ENCODE peak calls at places on chromosomes 7 and 10, in ten cellular contexts. O is Panc1; G is lung; X is left ventricle myocardium inferior; C is fibroblast of lung; H is brain microvascular endothelial cell; V is MM.1S; Y is GM23338; P is CD8-positive, alpha-beta T cell; F is LNCaP clone FGC. T is an unnamed sample.
A peak's percentile ranks its signal among the peaks of the same experiment; 100 is the strongest.

GRCh38 chr7:141695803-141696289 is 6.1 kb downstream of the DENND11 start:
- DNase-seq in O (peak; percentile 79), G (no peak), X (no peak), C (no peak), H (no peak), V (no peak), Y (no peak), P (no peak), F (peak; percentile 99), T (no peak)

GRCh38 chr10:64708920-64709681 is 1187.9 kb downstream of the REEP3 start:
- DNase-seq in O (no peak), G (no peak), X (no peak), C (no peak), H (no peak), V (no peak), Y (no peak), P (no peak), F (no peak), T (no peak)

GRCh38 chr10:10533417-10533816 is 484.3 kb upstream of the CELF2 start:
- DNase-seq in O (no peak), G (no peak), X (no peak), C (peak; percentile 2), H (no peak), V (no peak), Y (no peak), P (no peak), F (no peak), T (no peak)

GRCh38 chr10:112307631-112308502 is 24.7 kb downstream of the TECTB start:
- DNase-seq in O (no peak), G (peak; percentile 45), X (no peak), C (peak; percentile 14), H (peak; percentile 9), V (peak; percentile 32), Y (peak; percentile 89), P (peak; percentile 17), F (no peak), T (no peak)

GRCh38 chr7:27091125-27091524 is 4.7 kb downstream of the HOXA1 start:
- DNase-seq in O (no peak), G (no peak), X (no peak), C (no peak), H (no peak), V (no peak), Y (peak; percentile 34), P (no peak), F (no peak), T (no peak)

GRCh38 chr7:45088821-45089313 is at the start of gene NACAD:
- DNase-seq in O (no peak), G (no peak), X (peak; percentile 53), C (peak; percentile 28), H (no peak), V (no peak), Y (peak; percentile 53), P (no peak), F (no peak), T (no peak)

GRCh38 chr7:34269084-34269483 is 363.7 kb downstream of the BMPER start:
- DNase-seq in O (no peak), G (no peak), X (no peak), C (no peak), H (no peak), V (no peak), Y (peak; percentile 39), P (no peak), F (no peak), T (no peak)

GRCh38 chr7:81232084-81232799 is 313.4 kb upstream of the SEMA3C start:
- DNase-seq in O (no peak), G (no peak), X (peak; percentile 37), C (no peak), H (no peak), V (no peak), Y (no peak), P (no peak), F (no peak), T (no peak)

GRCh38 chr7:148884299-148885022 is 370 bp upstream of the EZH2 start:
- DNase-seq in O (peak; percentile 33), G (peak; percentile 90), X (peak; percentile 93), C (peak; percentile 84), H (peak; percentile 77), V (peak; percentile 98), Y (peak; percentile 89), P (peak; percentile 90), F (peak; percentile 48), T (peak; percentile 73)

GRCh38 chr10:97407211-97407951 is 6.2 kb upstream of the RRP12 start:
- DNase-seq in O (peak; percentile 84), G (peak; percentile 58), X (no peak), C (peak; percentile 68), H (peak; percentile 68), V (peak; percentile 87), Y (peak; percentile 90), P (peak; percentile 71), F (peak; percentile 41), T (no peak)

GRCh38 chr10:48608926-48609325 is 4.1 kb upstream of the ARHGAP22 start:
- DNase-seq in O (no peak), G (peak; percentile 13), X (no peak), C (no peak), H (no peak), V (no peak), Y (no peak), P (no peak), F (no peak), T (no peak)
- H3K4me3 ChIP-seq in O (no peak overlapping the region), G (no peak overlapping the region), X (no peak overlapping the region), C (no peak overlapping the region), H (no peak overlapping the region), V (no peak overlapping the region), Y (no peak overlapping the region), P (no peak overlapping the region), F (no peak overlapping the region), T (no peak overlapping the region)

DNA sequence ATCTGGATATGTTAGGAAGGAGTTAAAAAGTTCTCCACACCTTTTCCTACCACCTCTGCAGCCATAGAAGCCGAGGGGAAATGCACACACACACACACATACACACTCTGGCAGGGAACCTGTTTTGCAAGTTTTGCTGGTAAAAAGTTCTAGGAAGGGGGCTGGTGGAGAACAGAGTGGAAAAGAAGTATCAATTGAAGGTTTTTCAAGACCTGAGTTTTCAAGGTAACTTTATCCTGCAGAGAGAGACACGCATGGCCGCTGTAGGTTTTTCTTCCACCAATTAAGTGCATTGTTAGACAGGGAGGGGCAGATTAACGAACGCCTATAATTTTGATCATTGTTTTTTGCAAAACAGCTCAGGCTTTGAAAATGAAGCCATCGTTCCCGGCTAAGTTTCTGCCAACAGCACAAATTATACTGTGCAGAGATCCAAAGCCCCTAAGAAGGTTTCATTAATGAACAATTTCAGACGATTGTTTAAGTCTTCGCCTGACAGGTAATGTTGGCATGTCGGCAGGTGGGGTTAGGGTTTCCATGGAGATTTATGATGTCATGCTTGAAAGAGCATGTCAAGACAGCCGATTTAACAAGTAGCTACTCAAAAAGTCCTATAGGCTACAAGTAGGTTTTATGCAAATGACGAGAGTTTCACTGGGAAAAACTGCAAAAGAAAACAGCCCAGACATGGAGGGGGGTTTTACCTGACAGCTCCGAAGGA is 29.7 kb downstream of the KIAA1217 start:
- DNase-seq in O (no peak), G (peak; percentile 42), X (no peak), C (no peak), H (no peak), V (no peak), Y (peak; percentile 62), P (no peak), F (peak; percentile 81), T (no peak)
- H3K4me3 ChIP-seq in O (no peak overlapping the region), G (no peak overlapping the region), X (no peak overlapping the region), C (no peak overlapping the region), H (no peak overlapping the region), V (no peak overlapping the region), Y (peak overlapping the region; percentile 27), P (no peak overlapping the region), F (peak overlapping the region; percentile 48), T (no peak overlapping the region)

GRCh38 chr10:125158528-125159485 is 1.6 kb downstream of the CTBP2 start:
- DNase-seq in O (no peak), G (peak; percentile 52), X (peak; percentile 71), C (peak; percentile 56), H (no peak), V (no peak), Y (no peak), P (no peak), F (no peak), T (no peak)
- H3K4me3 ChIP-seq in O (peak overlapping the region; percentile 83), G (peak overlapping the region; percentile 96), X (peak overlapping the region; percentile 93), C (peak overlapping the region; percentile 74), H (peak overlapping the region; percentile 72), V (no peak overlapping the region), Y (peak overlapping the region; percentile 90), P (no peak overlapping the region), F (peak overlapping the region; percentile 68), T (peak overlapping the region; percentile 62)

GRCh38 chr10:102230861-102231356 is 4.8 kb downstream of the ELOVL3 start:
- DNase-seq in O (no peak), G (no peak), X (peak; percentile 22), C (no peak), H (no peak), V (peak; percentile 32), Y (peak; percentile 87), P (peak; percentile 49), F (no peak), T (no peak)
- H3K4me3 ChIP-seq in O (peak overlapping the region; percentile 49), G (peak overlapping the region; percentile 15), X (peak overlapping the region; percentile 66), C (peak overlapping the region; percentile 46), H (peak overlapping the region; percentile 47), V (peak overlapping the region; percentile 45), Y (peak overlapping the region; percentile 72), P (peak overlapping the region; percentile 51), F (no peak overlapping the region), T (peak overlapping the region; percentile 35)

GRCh38 chr7:101942603-101943210 is 125.3 kb downstream of the CUX1 start:
- DNase-seq in O (no peak), G (no peak), X (no peak), C (no peak), H (no peak), V (no peak), Y (no peak), P (no peak), F (peak; percentile 26), T (no peak)

GRCh38 chr7:101943306-101943705 is 125.9 kb downstream of the CUX1 start:
- DNase-seq in O (no peak), G (no peak), X (no peak), C (no peak), H (no peak), V (no peak), Y (no peak), P (no peak), F (no peak), T (no peak)

GRCh38 chr7:101943889-101944605 is 126.6 kb downstream of the CUX1 start:
- DNase-seq in O (no peak), G (no peak), X (no peak), C (no peak), H (no peak), V (no peak), Y (no peak), P (no peak), F (no peak), T (no peak)

GRCh38 chr7:101945034-101945758 is 127.8 kb downstream of the CUX1 start:
- DNase-seq in O (no peak), G (no peak), X (peak; percentile 63), C (no peak), H (no peak), V (no peak), Y (no peak), P (no peak), F (no peak), T (no peak)

GRCh38 chr7:101944611-101945010 is 127.2 kb downstream of the CUX1 start:
- DNase-seq in O (no peak), G (no peak), X (no peak), C (no peak), H (no peak), V (no peak), Y (no peak), P (no peak), F (no peak), T (no peak)
- H3K4me3 ChIP-seq in O (no peak overlapping the region), G (no peak overlapping the region), X (no peak overlapping the region), C (no peak overlapping the region), H (no peak overlapping the region), V (no peak overlapping the region), Y (no peak overlapping the region), P (no peak overlapping the region), F (no peak overlapping the region), T (no peak overlapping the region)

T was measured in astrocyte of the cerebellum.